ENCODE peak calls at places on chromosomes 3 and 15, in four cellular contexts. A is GM03348, X is renal cortical epithelial cell, I is NCI-H2081. N is an unnamed sample.

GRCh38 chr3:134029734-134030381 is at the start of gene SLCO2A1:
- DNase-seq in A (peak), X (no peak), I (peak), N (no peak)

GRCh38 chr3:81713018-81713417 is 48.4 kb downstream of the GBE1 start:
- DNase-seq in A (no peak), X (no peak), I (no peak), N (no peak)

GRCh38 chr3:67593761-67594234 is 60.6 kb downstream of the SUCLG2 start:
- DNase-seq in A (peak), X (peak), I (no peak), N (peak)

GRCh38 chr15:97849183-97849582 is 111.3 kb upstream of the ARRDC4 start:
- DNase-seq in A (no peak), X (no peak), I (no peak), N (no peak)

GRCh38 chr3:150150633-150151032 is 179.9 kb upstream of the PFN2 start:
- DNase-seq in A (no peak), X (peak), I (no peak), N (no peak)

GRCh38 chr3:124741027-124741426 is 10.8 kb downstream of the UMPS start:
- DNase-seq in A (peak), X (no peak), I (no peak), N (no peak)

GRCh38 chr3:58487140-58487886 is 4.6 kb upstream of the KCTD6 start:
- DNase-seq in A (peak), X (peak), I (no peak), N (no peak)

GRCh38 chr3:113136071-113136470 is 75.3 kb upstream of the BOC start:
- DNase-seq in A (peak), X (peak), I (peak), N (no peak)

GRCh38 chr3:194322701-194323174 is 28.4 kb downstream of the CPN2 start:
- DNase-seq in A (peak), X (peak), I (no peak), N (peak)

GRCh38 chr3:45026957-45027356 is 854 bp downstream of the CLEC3B start:
- DNase-seq in A (peak), X (peak), I (no peak), N (peak)

GRCh38 chr15:69576948-69577351 is 124.3 kb downstream of the RPLP1 start:
- DNase-seq in A (no peak), X (no peak), I (no peak), N (peak)

GRCh38 chr3:71423151-71423906 is 160.2 kb downstream of the FOXP1 start:
- DNase-seq in A (no peak), X (peak), I (peak), N (no peak)

GRCh38 chr15:64642875-64643274 is 132.5 kb downstream of the RBPMS2 start:
- DNase-seq in A (no peak), X (peak), I (no peak), N (no peak)

GRCh38 chr3:16842710-16843270 is 42.0 kb upstream of the PLCL2 start:
- DNase-seq in A (no peak), X (peak), I (peak), N (no peak)

GRCh38 chr15:98955331-98955730 is 52.3 kb downstream of the PGPEP1L start:
- DNase-seq in A (no peak), X (no peak), I (no peak), N (no peak)

GRCh38 chr3:124964432-124964831 is 29.9 kb upstream of the MUC13 start:
- DNase-seq in A (no peak), X (peak), I (no peak), N (no peak)

GRCh38 chr3:28972921-28973320 is 307.9 kb upstream of the RBMS3 start:
- DNase-seq in A (no peak), X (peak), I (no peak), N (no peak)

GRCh38 chr3:25468866-25469319 is 40.8 kb downstream of the RARB start:
- DNase-seq in A (peak), X (no peak), I (no peak), N (no peak)

GRCh38 chr15:62617741-62618140 is 424.8 kb upstream of the TPM1 start:
- DNase-seq in A (no peak), X (no peak), I (no peak), N (no peak)

GRCh38 chr15:77538011-77538410 is 94.7 kb downstream of the LINGO1 start:
- DNase-seq in A (no peak), X (no peak), I (no peak), N (no peak)

GRCh38 chr3:66256806-66257205 is 36.0 kb downstream of the SLC25A26 start:
- DNase-seq in A (no peak), X (no peak), I (no peak), N (no peak)

GRCh38 chr3:55474213-55474632 is 12.9 kb downstream of the WNT5A start:
- DNase-seq in A (no peak), X (no peak), I (no peak), N (no peak)

GRCh38 chr15:65743637-65744252 is 48.3 kb downstream of the DENND4A start:
- DNase-seq in A (no peak), X (no peak), I (no peak), N (no peak)

GRCh38 chr3:74614133-74614967 is at the start of gene CNTN3:
- DNase-seq in A (peak), X (no peak), I (peak), N (no peak)

GRCh38 chr3:197456271-197457091 is 99.3 kb downstream of the BDH1 start:
- DNase-seq in A (peak), X (peak), I (no peak), N (peak)

GRCh38 chr3:101809178-101810022 is 30.4 kb downstream of the NXPE3 start:
- DNase-seq in A (peak), X (peak), I (peak), N (peak)

GRCh38 chr3:184380210-184380626 is 364 bp downstream of the CHRD start:
- DNase-seq in A (peak), X (no peak), I (peak), N (peak)

GRCh38 chr3:23440416-23441294 is 237.5 kb downstream of the UBE2E2 start:
- DNase-seq in A (no peak), X (no peak), I (no peak), N (no peak)

GRCh38 chr3:47578119-47578630 is 490 bp downstream of the CSPG5 start:
- DNase-seq in A (peak), X (no peak), I (no peak), N (no peak)

GRCh38 chr3:39096775-39097174 is 10.7 kb downstream of the GORASP1 start:
- DNase-seq in A (peak), X (peak), I (no peak), N (no peak)

GRCh38 chr3:128736598-128736997 is 10.6 kb downstream of the RAB7A start:
- DNase-seq in A (peak), X (no peak), I (no peak), N (no peak)

GRCh38 chr15:67862771-67863441 is 23.1 kb upstream of the RNU6-1 start:
- DNase-seq in A (no peak), X (no peak), I (no peak), N (no peak)

GRCh38 chr3:141845407-141846049 is 30.9 kb upstream of the ATP1B3 start:
- DNase-seq in A (no peak), X (no peak), I (no peak), N (no peak)

GRCh38 chr3:142027713-142028112 is 121.6 kb downstream of the TFDP2 start:
- DNase-seq in A (peak), X (peak), I (peak), N (peak)